ENCODE peak calls at places on chromosome 1, in nine cellular contexts. A is cardiac muscle cell, J is keratinocyte, M is stomach, Y is tibial artery, F is GM10248, B is neural crest cell, V is cardiac fibroblast, X is psoas muscle. N is an unnamed sample.

GRCh38 chr1:20074725-20075171 is 4.8 kb downstream of the PLA2G5 start:
- DNase-seq in B (no peak), M (no peak), Y (no peak), X (no peak), A (no peak), F (no peak), J (no peak), V (peak), N (no peak)

GRCh38 chr1:152036316-152037216 is at the start of gene S100A11:
- DNase-seq in A (peak), F (peak), V (peak), B (peak), X (peak), Y (peak), M (peak), J (no peak), N (peak)

GRCh38 chr1:86062458-86062857 is 94.1 kb downstream of the COL24A1 start:
- DNase-seq in J (no peak), V (peak), B (no peak), Y (no peak), A (no peak), X (no peak), M (no peak), F (no peak), N (no peak)

GRCh38 chr1:228150458-228151169 is 884 bp downstream of the GJC2 start:
- DNase-seq in Y (peak), V (peak), B (no peak), M (no peak), J (no peak), F (no peak), A (no peak), X (peak), N (no peak)

GRCh38 chr1:156488566-156489165 is 11.9 kb downstream of the MEF2D start:
- DNase-seq in F (peak), V (no peak), A (no peak), J (no peak), B (no peak), Y (no peak), M (no peak), X (no peak), N (peak)

GRCh38 chr1:9852410-9853301 is 28.9 kb upstream of the CLSTN1 start:
- DNase-seq in F (no peak), Y (no peak), A (no peak), M (no peak), X (no peak), V (peak), J (no peak), B (no peak), N (no peak)

GRCh38 chr1:86068841-86069756 is 87.5 kb downstream of the COL24A1 start:
- DNase-seq in V (peak), A (no peak), Y (no peak), X (no peak), B (no peak), J (no peak), M (no peak), F (no peak), N (no peak)

GRCh38 chr1:225911207-225912130 is 12.6 kb downstream of the PYCR2 start:
- DNase-seq in M (peak), Y (peak), A (peak), V (peak), X (peak), B (peak), J (no peak), F (peak), N (peak)

GRCh38 chr1:165501351-165501974 is 42.3 kb upstream of the LRRC52 start:
- DNase-seq in B (no peak), X (peak), A (no peak), Y (no peak), V (no peak), M (no peak), F (no peak), J (no peak), N (no peak)

GRCh38 chr1:198107041-198107440 is 49.8 kb upstream of the NEK7 start:
- DNase-seq in A (no peak), V (peak), F (no peak), Y (no peak), M (no peak), J (peak), B (no peak), X (no peak), N (no peak)

GRCh38 chr1:80023366-80023765 is 1016.8 kb upstream of the ADGRL4 start:
- DNase-seq in B (no peak), J (no peak), M (no peak), X (no peak), F (no peak), V (no peak), A (no peak), Y (no peak), N (no peak)

GRCh38 chr1:216303690-216304089 is 119.6 kb downstream of the USH2A start:
- DNase-seq in J (no peak), A (no peak), B (no peak), F (no peak), M (no peak), Y (no peak), V (no peak), X (no peak), N (no peak)

GRCh38 chr1:197958861-197959260 is 41.7 kb downstream of the LHX9 start:
- DNase-seq in V (no peak), J (no peak), B (no peak), Y (no peak), M (no peak), X (no peak), F (no peak), A (no peak), N (no peak)

GRCh38 chr1:184017226-184017787 is 20.2 kb downstream of the COLGALT2 start:
- DNase-seq in Y (no peak), J (no peak), A (no peak), V (no peak), F (no peak), M (no peak), X (no peak), B (no peak), N (no peak)

GRCh38 chr1:153921803-153922075 is 1.0 kb downstream of the GATAD2B start:
- DNase-seq in J (no peak), Y (no peak), X (no peak), B (no peak), M (no peak), F (no peak), A (peak), V (peak), N (no peak)

GRCh38 chr1:153922838-153923652 is at the start of gene GATAD2B:
- DNase-seq in M (peak), J (peak), A (peak), Y (peak), F (peak), B (peak), X (peak), V (peak), N (peak)

GRCh38 chr1:153922076-153922837 is 515 bp downstream of the GATAD2B start:
- DNase-seq in F (no peak), B (no peak), M (peak), V (no peak), X (peak), A (no peak), Y (peak), J (no peak), N (no peak)

GRCh38 chr1:153921080-153921802 is 1.5 kb downstream of the GATAD2B start:
- DNase-seq in Y (no peak), M (no peak), A (no peak), F (no peak), B (no peak), V (no peak), J (no peak), X (no peak), N (no peak)

DNA sequence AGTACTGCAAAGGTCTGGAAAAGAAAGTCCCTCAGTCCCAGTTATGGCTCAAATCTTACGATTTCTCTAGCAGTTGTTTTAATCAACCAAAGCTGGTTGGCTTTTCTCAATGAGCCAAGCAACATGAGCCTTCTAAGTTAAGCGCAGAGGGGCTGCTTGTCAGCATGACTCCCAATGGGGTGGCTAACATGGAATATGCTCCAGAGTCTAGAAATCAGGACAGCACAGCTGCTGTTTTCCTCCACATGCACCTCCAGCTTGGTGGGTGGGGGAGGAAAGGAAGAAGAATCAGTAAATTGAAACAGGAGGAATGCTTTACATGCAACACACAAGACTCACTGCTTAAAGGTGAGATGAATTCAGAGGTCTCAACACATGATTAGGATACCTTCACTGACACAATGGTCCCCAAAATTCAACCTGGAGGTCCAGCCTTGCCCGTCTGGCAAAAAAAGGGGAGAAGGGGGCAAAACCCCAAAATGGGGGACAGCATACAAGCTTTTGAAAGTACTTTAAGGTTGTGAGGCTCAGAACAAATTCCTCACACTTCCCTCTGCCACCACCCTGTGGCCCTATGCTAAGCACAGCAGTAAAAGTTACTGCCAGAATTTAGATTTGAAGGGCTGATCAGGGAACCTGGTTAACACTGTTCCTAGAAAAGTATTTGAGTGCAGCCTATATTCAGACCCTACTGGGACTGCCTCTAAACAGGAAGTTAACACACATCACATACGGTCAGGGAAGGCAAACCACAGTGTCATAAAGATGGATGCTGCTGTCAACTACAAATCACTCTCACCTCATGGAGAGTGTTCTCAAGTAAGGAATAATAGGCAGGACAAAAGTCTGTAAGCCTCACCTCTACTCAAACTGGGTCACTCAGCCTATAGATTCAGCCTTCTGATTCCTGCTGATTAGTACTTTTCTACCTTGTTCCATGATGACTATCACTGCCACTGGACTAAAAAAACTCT is 2.6 kb downstream of the GATAD2B start:
- DNase-seq in M (no peak), B (no peak), Y (no peak), F (no peak), V (peak), A (peak), J (no peak), X (no peak), N (peak)
- TF ChIP-seq CTCF in M (no peak), B (peak), Y (peak), F (peak), V (peak), A (peak), J (peak), X (peak), N (no peak)

GRCh38 chr1:10934150-10934818 is 78.2 kb upstream of the TARDBP start:
- DNase-seq in A (no peak), V (no peak), J (no peak), X (no peak), Y (no peak), M (no peak), F (no peak), B (no peak), N (no peak)

GRCh38 chr1:10924030-10924429 is 88.4 kb upstream of the TARDBP start:
- DNase-seq in A (no peak), X (no peak), B (no peak), M (no peak), V (no peak), Y (no peak), J (no peak), F (no peak), N (no peak)

GRCh38 chr1:10932088-10932487 is 80.4 kb upstream of the TARDBP start:
- DNase-seq in M (no peak), J (no peak), A (no peak), X (no peak), F (no peak), Y (no peak), V (no peak), B (no peak), N (no peak)

GRCh38 chr1:10928654-10929053 is 83.8 kb upstream of the TARDBP start:
- DNase-seq in F (no peak), X (no peak), Y (no peak), A (no peak), V (no peak), B (no peak), M (no peak), J (no peak), N (no peak)
- TF ChIP-seq CTCF in F (no peak), X (no peak), Y (no peak), A (no peak), V (no peak), B (no peak), M (no peak), J (no peak), N (no peak)

GRCh38 chr1:208252126-208252853 is 8.1 kb upstream of the PLXNA2 start:
- DNase-seq in A (peak), Y (no peak), F (no peak), X (peak), M (no peak), J (no peak), V (no peak), B (no peak), N (no peak)
- TF ChIP-seq CTCF in A (peak), Y (peak), F (no peak), X (peak), M (peak), J (no peak), V (no peak), B (peak), N (no peak)

DNA sequence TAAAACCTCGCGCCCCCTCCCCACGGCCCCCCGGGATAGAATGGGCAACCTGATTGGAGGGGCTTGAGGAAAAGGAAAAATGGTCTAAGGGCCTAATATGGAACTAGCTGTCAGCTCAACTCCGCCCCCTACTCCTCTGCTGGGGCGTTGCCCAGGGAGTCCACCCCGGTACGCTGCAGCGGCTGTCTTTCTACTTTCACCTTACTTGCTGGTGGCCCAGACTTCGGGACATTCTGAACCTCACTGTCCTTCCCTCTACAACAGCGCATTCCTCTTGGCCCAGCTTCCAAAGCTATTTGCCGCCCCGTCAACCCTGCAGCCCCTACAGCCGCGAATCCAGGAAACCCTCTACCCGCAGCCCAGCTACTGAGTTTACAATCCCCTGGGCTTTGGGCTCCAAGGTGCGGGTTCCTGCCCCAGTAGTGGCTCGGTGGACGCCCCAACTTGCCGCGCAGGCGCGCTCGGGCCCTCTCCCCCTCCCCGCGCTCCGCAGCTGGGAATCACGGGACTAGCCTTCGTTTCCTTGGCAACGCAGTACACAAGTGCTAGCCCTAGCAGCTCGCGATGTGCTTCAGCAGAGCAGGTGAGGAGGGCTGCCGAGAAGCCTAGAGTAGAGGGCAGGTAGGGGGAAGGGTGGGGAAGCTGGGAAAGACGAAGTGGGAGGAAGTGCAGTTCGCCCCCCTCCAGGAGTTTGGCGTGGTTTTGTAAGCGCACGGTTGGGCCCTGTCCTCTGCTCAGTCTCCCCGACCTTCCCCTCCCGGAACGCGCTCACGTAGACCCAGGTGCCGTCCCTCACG is 55.6 kb downstream of the CHIA start:
- DNase-seq in Y (peak), F (peak), J (peak), B (peak), X (peak), V (peak), A (peak), M (peak), N (peak)
- TF ChIP-seq CTCF in Y (no peak), F (peak), J (no peak), B (no peak), X (no peak), V (no peak), A (peak), M (no peak), N (peak)

GRCh38 chr1:68320349-68320748 is 88.0 kb upstream of the WLS start:
- DNase-seq in M (no peak), X (no peak), Y (no peak), B (no peak), J (no peak), F (no peak), A (no peak), V (no peak), N (no peak)
- TF ChIP-seq CTCF in M (no peak), X (no peak), Y (no peak), B (no peak), J (no peak), F (no peak), A (no peak), V (no peak), N (no peak)

GRCh38 chr1:88061830-88062177 is 622.3 kb upstream of the PKN2 start:
- DNase-seq in B (no peak), V (peak), J (no peak), X (no peak), F (no peak), Y (no peak), A (no peak), M (no peak), N (no peak)
- TF ChIP-seq CTCF in B (peak), V (no peak), J (no peak), X (no peak), F (no peak), Y (no peak), A (no peak), M (no peak), N (no peak)

DNA sequence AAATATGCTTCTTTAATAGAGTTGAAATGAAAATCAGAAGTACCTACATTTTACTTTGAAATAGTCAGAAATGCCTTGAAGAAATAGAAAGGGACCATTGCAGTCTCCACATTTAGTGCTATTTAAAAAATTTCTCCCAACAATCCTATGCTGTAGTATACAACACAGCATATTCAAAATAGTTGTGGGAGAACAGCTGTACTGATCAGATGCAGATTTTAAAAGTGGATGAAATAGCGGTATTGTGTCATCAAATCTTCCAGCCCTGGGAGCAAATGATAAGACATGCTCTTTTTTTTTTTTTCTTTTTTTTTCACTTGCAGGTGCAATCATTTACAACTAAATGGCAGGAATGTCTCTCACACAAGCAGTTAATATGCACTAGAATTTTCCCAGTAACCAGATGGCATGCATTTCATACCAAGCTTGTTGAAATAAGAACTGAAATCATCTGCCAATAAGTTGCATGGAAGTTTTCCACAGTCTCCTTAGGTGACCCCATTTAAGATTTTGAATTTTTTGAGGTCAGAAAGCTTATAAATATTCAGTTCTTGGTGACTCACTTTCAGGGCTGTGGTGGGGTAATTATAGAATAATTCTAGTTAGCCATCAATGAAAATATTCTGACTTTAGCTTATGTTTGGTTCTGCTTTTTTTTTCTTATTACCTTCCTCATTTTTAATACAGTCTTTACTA is 623.9 kb upstream of the NR5A2 start:
- DNase-seq in X (no peak), V (peak), Y (no peak), M (no peak), B (no peak), J (no peak), F (no peak), A (no peak), N (no peak)
- TF ChIP-seq CTCF in X (no peak), V (no peak), Y (no peak), M (no peak), B (no peak), J (no peak), F (no peak), A (no peak), N (no peak)

DNA sequence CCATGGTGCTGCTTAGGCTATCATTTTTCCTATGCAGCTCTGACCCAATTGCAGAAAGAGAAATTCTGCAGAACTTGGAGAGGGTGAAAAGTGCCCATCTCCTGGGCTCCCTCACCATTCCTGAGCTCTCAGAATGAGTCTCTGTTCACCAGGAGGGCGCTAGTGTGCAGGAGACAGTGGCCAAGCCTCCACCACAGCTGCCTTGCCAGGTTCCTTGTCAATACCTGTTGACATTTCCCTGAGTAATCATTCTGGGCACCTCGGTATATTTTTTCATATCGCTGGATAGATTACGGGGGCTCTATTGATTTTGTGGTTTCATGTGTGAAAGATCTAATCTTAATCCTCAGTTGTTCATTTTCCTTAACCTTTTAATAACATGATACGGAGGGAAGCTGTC is 13.0 kb upstream of the C8B start:
- DNase-seq in J (no peak), B (no peak), A (no peak), V (no peak), M (peak), X (no peak), F (no peak), Y (no peak), N (no peak)
- TF ChIP-seq CTCF in J (no peak), B (no peak), A (no peak), V (no peak), M (no peak), X (no peak), F (no peak), Y (no peak), N (no peak)

GRCh38 chr1:53022179-53022578 is 39.8 kb upstream of the PODN start:
- DNase-seq in Y (no peak), F (no peak), X (no peak), B (no peak), A (no peak), V (no peak), M (no peak), J (no peak), N (no peak)
- TF ChIP-seq CTCF in Y (no peak), F (no peak), X (no peak), B (peak), A (no peak), V (no peak), M (no peak), J (peak), N (no peak)

GRCh38 chr1:209554761-209555611 is 28.5 kb upstream of the CAMK1G start:
- DNase-seq in J (no peak), V (no peak), A (no peak), F (no peak), X (no peak), M (no peak), B (no peak), Y (no peak), N (no peak)
- TF ChIP-seq CTCF in J (no peak), V (no peak), A (no peak), F (no peak), X (no peak), M (no peak), B (no peak), Y (no peak), N (no peak)